ENCODE peak calls at places on chromosome 3, in four cellular contexts. One of them, this sample, is unnamed.

GRCh38 chr3:123105201-123106189 is 38.7 kb downstream of the PDIA5 start:
- DNase-seq in NT2/D1: no peak
- DNase-seq in K562: no peak
- DNase-seq in HepG2: no peak
- DNase-seq in this sample: no peak

GRCh38 chr3:37864904-37865303 is 3.2 kb downstream of the CTDSPL start:
- DNase-seq in K562: no peak
- DNase-seq in HepG2: peak; percentile 30
- DNase-seq in NT2/D1: no peak
- DNase-seq in this sample: no peak

GRCh38 chr3:169264711-169265110 is 398.8 kb downstream of the MECOM start:
- DNase-seq in HepG2: no peak
- DNase-seq in K562: no peak
- DNase-seq in NT2/D1: no peak
- DNase-seq in this sample: no peak

GRCh38 chr3:6799264-6799915 is 61.5 kb upstream of the GRM7 start:
- DNase-seq in NT2/D1: peak; percentile 11
- DNase-seq in HepG2: peak; percentile 23
- DNase-seq in K562: peak; percentile 57
- DNase-seq in this sample: peak; percentile 58

GRCh38 chr3:54719914-54720313 is 207.9 kb downstream of the LRTM1 start:
- DNase-seq in NT2/D1: no peak
- DNase-seq in K562: no peak
- DNase-seq in HepG2: no peak
- DNase-seq in this sample: no peak

GRCh38 chr3:4474683-4475490 is 7.8 kb upstream of the SUMF1 start:
- DNase-seq in HepG2: no peak
- DNase-seq in K562: no peak
- DNase-seq in NT2/D1: no peak
- DNase-seq in this sample: no peak

GRCh38 chr3:4894891-4895530 is 84.2 kb upstream of the BHLHE40 start:
- DNase-seq in NT2/D1: no peak
- DNase-seq in HepG2: no peak
- DNase-seq in K562: no peak
- DNase-seq in this sample: no peak

GRCh38 chr3:189108032-189108431 is 63.7 kb upstream of the TPRG1 start:
- DNase-seq in HepG2: no peak
- DNase-seq in K562: no peak
- DNase-seq in NT2/D1: no peak
- DNase-seq in this sample: no peak

DNA sequence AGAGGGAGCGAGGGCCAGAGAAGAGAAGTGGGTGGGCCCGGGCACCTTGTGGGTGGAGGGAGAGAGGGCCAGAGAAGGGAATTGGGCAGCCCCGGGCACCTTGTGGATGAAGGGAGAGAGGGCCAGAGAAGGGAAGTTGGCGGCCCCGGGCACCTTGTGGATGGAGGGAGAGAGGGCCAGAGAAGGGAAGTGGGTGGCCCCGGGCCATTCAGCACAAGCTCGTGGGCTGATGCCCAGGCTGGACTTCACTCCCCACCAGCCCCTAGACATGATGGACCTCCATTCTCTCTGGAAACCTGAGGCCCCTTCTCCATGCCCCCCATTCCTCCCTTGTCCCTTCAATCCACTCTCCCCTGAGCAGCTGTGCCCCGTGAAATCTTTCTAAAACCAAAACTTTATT is 15.8 kb downstream of the DUSP7 start:
- DNase-seq in HepG2: no peak
- DNase-seq in NT2/D1: no peak
- DNase-seq in K562: no peak
- DNase-seq in this sample: no peak
- TF ChIP-seq ZNF274 in HepG2: no peak
- TF ChIP-seq ZNF274 in NT2/D1: no peak
- TF ChIP-seq ZNF274 in K562: no peak
- TF ChIP-seq ZNF274 in this sample: no peak

DNA sequence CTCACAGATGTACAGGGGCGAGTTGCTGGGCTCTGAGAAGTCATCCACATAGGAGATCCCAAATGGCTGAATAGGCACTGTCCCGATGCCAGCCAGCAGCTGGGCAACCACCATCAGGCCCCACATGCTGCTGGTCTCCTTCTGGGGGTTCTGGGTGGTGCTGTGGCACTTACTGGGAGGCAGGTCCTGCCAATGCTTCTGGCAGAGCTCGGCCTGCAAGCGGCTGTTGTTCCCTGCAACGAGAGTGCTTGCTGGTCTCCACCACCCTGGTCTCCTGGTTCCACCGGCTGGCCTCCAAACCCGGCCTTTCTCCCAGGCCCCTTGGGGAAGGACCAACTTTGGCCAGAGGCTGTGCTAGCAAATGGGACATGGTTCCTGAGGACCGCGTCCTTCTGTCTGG is 59.3 kb upstream of the RAB6B start:
- DNase-seq in K562: no peak
- DNase-seq in HepG2: no peak
- DNase-seq in NT2/D1: no peak
- DNase-seq in this sample: no peak
- TF ChIP-seq ZNF274 in K562: no peak
- TF ChIP-seq ZNF274 in HepG2: no peak
- TF ChIP-seq ZNF274 in NT2/D1: no peak
- TF ChIP-seq ZNF274 in this sample: no peak

DNA sequence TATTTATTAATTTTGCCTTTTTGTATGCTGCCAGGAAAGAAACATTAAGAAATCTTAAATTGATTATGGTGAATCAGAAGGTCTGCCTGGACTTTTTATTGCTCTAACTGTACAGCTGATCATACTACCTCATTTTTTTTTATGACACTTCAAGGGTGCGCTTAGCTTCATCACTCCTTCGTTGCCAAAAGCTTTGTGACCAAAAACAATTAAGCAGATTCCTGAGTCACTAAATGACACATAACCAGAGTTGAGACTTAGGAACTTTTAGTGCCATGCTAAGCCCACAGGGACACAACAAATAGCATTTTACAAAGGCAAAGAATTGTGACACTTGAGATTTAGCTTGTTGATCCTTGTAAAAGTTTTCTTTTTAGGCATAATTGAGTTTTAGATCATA is 4.9 kb downstream of the ADIPOQ start:
- DNase-seq in HepG2: no peak
- DNase-seq in K562: no peak
- DNase-seq in NT2/D1: no peak
- DNase-seq in this sample: no peak
- TF ChIP-seq ZNF274 in HepG2: no peak
- TF ChIP-seq ZNF274 in K562: no peak
- TF ChIP-seq ZNF274 in NT2/D1: no peak
- TF ChIP-seq ZNF274 in this sample: no peak

GRCh38 chr3:42061042-42061710 is 30.0 kb upstream of the TRAK1 start:
- DNase-seq in K562: no peak
- DNase-seq in NT2/D1: no peak
- DNase-seq in HepG2: no peak
- DNase-seq in this sample: no peak
- TF ChIP-seq ZNF274 in K562: no peak
- TF ChIP-seq ZNF274 in NT2/D1: no peak
- TF ChIP-seq ZNF274 in HepG2: no peak
- TF ChIP-seq ZNF274 in this sample: no peak

GRCh38 chr3:144564011-144564410 is 592.4 kb downstream of the DIPK2A start:
- DNase-seq in HepG2: no peak
- DNase-seq in NT2/D1: no peak
- DNase-seq in K562: no peak
- DNase-seq in this sample: no peak
- TF ChIP-seq ZNF274 in HepG2: no peak
- TF ChIP-seq ZNF274 in NT2/D1: no peak
- TF ChIP-seq ZNF274 in K562: no peak
- TF ChIP-seq ZNF274 in this sample: no peak

DNA sequence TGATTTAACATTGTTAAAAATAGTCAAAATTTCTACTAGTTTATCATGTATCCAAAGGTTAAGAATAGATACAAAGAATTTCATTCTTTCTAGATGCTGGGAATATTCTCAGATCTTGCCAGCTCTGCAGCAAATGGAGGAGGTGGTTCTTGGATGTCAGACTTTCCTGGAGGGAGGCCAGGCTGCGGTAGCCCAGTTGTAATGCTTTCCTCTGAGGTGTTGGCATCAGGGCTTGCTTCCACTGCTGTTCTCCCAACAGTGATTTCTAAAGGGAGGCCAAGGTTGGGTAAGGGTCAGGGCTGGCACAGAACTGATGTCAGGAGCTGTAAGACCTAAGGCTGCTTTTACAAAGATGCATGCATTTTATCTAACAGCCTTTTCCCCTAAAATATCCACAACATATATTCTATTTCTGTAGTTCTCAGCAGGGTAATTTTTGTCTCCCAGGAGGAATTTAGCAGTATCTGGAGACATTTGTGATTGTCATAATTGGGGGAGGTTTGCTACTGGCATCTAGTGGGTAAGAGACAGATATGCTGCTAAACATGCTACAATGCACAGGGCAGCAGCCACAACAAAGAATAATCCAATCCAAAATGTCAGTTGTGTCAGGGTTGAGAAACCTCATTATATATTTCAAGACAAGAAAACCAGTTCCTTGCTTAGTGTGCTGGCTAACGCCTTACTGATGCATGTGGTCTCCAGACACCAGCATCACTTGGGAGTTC is 42.0 kb upstream of the SPTSSB start:
- DNase-seq in HepG2: no peak
- DNase-seq in K562: no peak
- DNase-seq in NT2/D1: no peak
- DNase-seq in this sample: no peak
- TF ChIP-seq ZNF274 in HepG2: no peak
- TF ChIP-seq ZNF274 in K562: no peak
- TF ChIP-seq ZNF274 in NT2/D1: no peak
- TF ChIP-seq ZNF274 in this sample: no peak

DNA sequence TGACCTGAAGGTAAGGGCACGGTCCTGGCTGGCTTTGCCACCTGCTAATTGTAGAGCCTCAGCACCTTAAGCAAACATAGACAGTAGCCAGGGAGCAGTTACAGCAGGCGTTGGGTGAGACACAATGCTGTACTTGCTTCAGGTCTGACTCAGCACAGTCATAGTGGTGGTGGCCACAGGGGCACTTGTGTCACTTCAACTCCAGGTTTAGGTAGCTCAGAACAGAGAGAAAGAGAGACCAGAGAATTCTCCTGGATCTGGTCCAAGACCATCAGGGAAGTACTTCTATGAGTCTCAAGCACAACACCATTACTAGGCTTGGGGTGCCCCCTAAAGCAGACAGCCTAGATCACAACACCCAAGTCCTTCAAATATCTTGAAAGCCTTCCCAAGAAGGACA is 204.4 kb downstream of the OTOL1 start:
- DNase-seq in NT2/D1: peak; percentile 18
- DNase-seq in K562: no peak
- DNase-seq in HepG2: no peak
- DNase-seq in this sample: peak; percentile 10
- TF ChIP-seq ZNF274 in NT2/D1: no peak
- TF ChIP-seq ZNF274 in K562: no peak
- TF ChIP-seq ZNF274 in HepG2: no peak
- TF ChIP-seq ZNF274 in this sample: no peak